ENCODE peak calls at places on chromosomes 5 and 9, in seven cellular contexts. R is amygdala; I is CD8-positive, alpha-beta T cell; Q is Right ventricle myocardium superior; D is fibroblast of mammary gland; V is NCI-H1436 treated with DMSO at 0.1 percent for 48 hours; X is neural progenitor cell. W is an unnamed sample.

GRCh38 chr5:14768838-14769365 is 102.7 kb downstream of the ANKH start:
- DNase-seq in D (no peak), I (no peak), R (no peak), V (no peak), X (no peak), Q (no peak), W (no peak)

GRCh38 chr5:127305486-127305885 is 14.9 kb downstream of the MEGF10 start:
- DNase-seq in X (no peak), Q (no peak), R (no peak), V (no peak), I (no peak), D (no peak), W (no peak)

GRCh38 chr5:68033961-68034581 is 181.5 kb upstream of the PIK3R1 start:
- DNase-seq in Q (peak), I (no peak), X (no peak), V (no peak), D (peak), R (no peak), W (no peak)

GRCh38 chr9:137385061-137385655 is 37.8 kb downstream of the EXD3 start:
- DNase-seq in D (no peak), Q (no peak), I (no peak), X (no peak), V (no peak), R (no peak), W (no peak)

GRCh38 chr9:78316151-78316892 is 19.4 kb downstream of the PSAT1 start:
- DNase-seq in X (no peak), I (no peak), Q (no peak), V (no peak), D (no peak), R (no peak), W (no peak)

GRCh38 chr9:110850401-110851135 is 182.0 kb downstream of the MUSK start:
- DNase-seq in V (no peak), Q (no peak), R (no peak), I (no peak), X (no peak), D (no peak), W (no peak)

GRCh38 chr9:96217358-96217755 is 84.6 kb downstream of the HSD17B3 start:
- DNase-seq in X (peak), I (no peak), V (no peak), R (no peak), D (no peak), Q (peak), W (no peak)

GRCh38 chr5:36723921-36724320 is 117.5 kb downstream of the SLC1A3 start:
- DNase-seq in Q (no peak), V (no peak), D (no peak), X (no peak), R (no peak), I (no peak), W (no peak)

GRCh38 chr9:121269888-121270254 is 1.9 kb downstream of the GSN start:
- DNase-seq in Q (no peak), X (no peak), R (no peak), D (peak), V (no peak), I (no peak), W (no peak)

GRCh38 chr9:72930828-72931227 is 22.0 kb downstream of the ALDH1A1 start:
- DNase-seq in X (peak), V (no peak), D (no peak), R (no peak), I (no peak), Q (no peak), W (no peak)

GRCh38 chr9:88270398-88270797 is 117.8 kb upstream of the SPIN1 start:
- DNase-seq in X (no peak), R (no peak), V (no peak), Q (no peak), D (no peak), I (no peak), W (no peak)

GRCh38 chr5:164119806-164120440 is 614.5 kb downstream of the MAT2B start:
- DNase-seq in D (peak), X (peak), V (peak), Q (no peak), I (no peak), R (no peak), W (no peak)

GRCh38 chr9:101791938-101792337 is 53.5 kb upstream of the GRIN3A start:
- DNase-seq in I (no peak), D (peak), X (peak), V (no peak), R (no peak), Q (no peak), W (no peak)

GRCh38 chr9:112338561-112338960 is 5.1 kb upstream of the PTBP3 start:
- DNase-seq in I (no peak), D (peak), R (no peak), V (no peak), Q (no peak), X (no peak), W (no peak)

GRCh38 chr5:95895223-95895622 is 66.4 kb downstream of the ELL2 start:
- DNase-seq in R (no peak), V (no peak), X (peak), I (no peak), D (no peak), Q (no peak), W (no peak)

GRCh38 chr5:4879693-4880303 is 260.3 kb upstream of the ADAMTS16 start:
- DNase-seq in X (peak), D (peak), V (no peak), R (peak), Q (peak), I (peak), W (no peak)

GRCh38 chr5:146344155-146345118 is 5.8 kb downstream of the POU4F3 start:
- DNase-seq in D (no peak), R (no peak), I (no peak), X (peak), V (no peak), Q (no peak), W (no peak)

GRCh38 chr5:10578869-10579268 is 15.0 kb downstream of the ANKRD33B start:
- DNase-seq in R (no peak), D (no peak), V (no peak), I (no peak), Q (no peak), X (no peak), W (no peak)

GRCh38 chr5:34591723-34592122 is 64.4 kb upstream of the RAI14 start:
- DNase-seq in D (no peak), V (no peak), I (no peak), X (no peak), Q (no peak), R (no peak), W (no peak)

GRCh38 chr5:36396640-36397039 is 94.9 kb upstream of the RANBP3L start:
- DNase-seq in V (no peak), D (peak), X (no peak), R (no peak), Q (no peak), I (no peak), W (no peak)

GRCh38 chr5:68054625-68055024 is 160.9 kb upstream of the PIK3R1 start:
- DNase-seq in V (no peak), I (no peak), D (no peak), R (no peak), X (peak), Q (no peak), W (no peak)

GRCh38 chr9:99845063-99845462 is 23.4 kb downstream of the NR4A3 start:
- DNase-seq in I (no peak), V (no peak), R (no peak), Q (no peak), D (no peak), X (no peak), W (no peak)

GRCh38 chr5:176748073-176748966 is 62.0 kb upstream of the UNC5A start:
- DNase-seq in Q (no peak), R (no peak), D (no peak), V (no peak), X (no peak), I (no peak), W (no peak)

GRCh38 chr5:79255786-79256557 is 20.0 kb downstream of the JMY start:
- DNase-seq in Q (no peak), I (no peak), R (no peak), X (peak), D (peak), V (no peak), W (no peak)

GRCh38 chr5:31758803-31759425 is 120.0 kb downstream of the PDZD2 start:
- DNase-seq in V (no peak), D (no peak), I (no peak), R (peak), X (no peak), Q (no peak), W (no peak)

GRCh38 chr5:53642006-53642405 is 81.6 kb downstream of the NDUFS4 start:
- DNase-seq in Q (no peak), X (peak), I (no peak), R (no peak), D (peak), V (no peak), W (no peak)

GRCh38 chr5:107028938-107029337 is 641.8 kb downstream of the EFNA5 start:
- DNase-seq in D (no peak), X (no peak), R (no peak), Q (no peak), V (no peak), I (no peak), W (no peak)

W was measured in caudate nucleus.